ENCODE peak calls at places on chromosomes 4 and X, in eight cellular contexts. P is NT2/D1; L is thyroid gland; C is HTR-8/SVneo; Y is activated CD8-positive, alpha-beta memory T cell treated with anti-CD3 and anti-CD28 coated beads, Interleukin-2, amount 50 U/mL, for 48 hours; T is LHCN-M2; R is GM04504; Z is endodermal cell. X is an unnamed sample.

GRCh38 chr4:41432889-41433288 is 105.1 kb upstream of the LIMCH1 start:
- DNase-seq in P (peak; percentile 91), L (no peak), C (peak; percentile 44), Y (no peak), T (peak; percentile 77), R (peak; percentile 74), Z (peak; percentile 65), X (no peak)

GRCh38 chrX:136773649-136774048 is 7.1 kb downstream of the ARHGEF6 start:
- DNase-seq in P (no peak), L (no peak), C (no peak), Y (no peak), T (no peak), R (no peak), Z (no peak), X (no peak)

GRCh38 chrX:154349359-154349935 is 25.0 kb downstream of the FLNA start:
- DNase-seq in P (no peak), L (no peak), C (no peak), Y (no peak), T (no peak), R (no peak), Z (no peak), X (no peak)

GRCh38 chr4:105709081-105709450 is 482 bp downstream of the GSTCD start:
- DNase-seq in P (peak; percentile 2), L (no peak), C (peak; percentile 0), Y (no peak), T (peak; percentile 13), R (no peak), Z (no peak), X (no peak)

GRCh38 chr4:16579866-16580265 is 318.6 kb downstream of the LDB2 start:
- DNase-seq in P (no peak), L (no peak), C (no peak), Y (no peak), T (no peak), R (peak; percentile 37), Z (no peak), X (no peak)

GRCh38 chrX:102345916-102346315 is 93.9 kb downstream of the NXF2B start:
- DNase-seq in P (peak; percentile 30), L (peak; percentile 47), C (peak; percentile 0), Y (peak; percentile 86), T (peak; percentile 22), R (peak; percentile 6), Z (peak; percentile 92), X (peak; percentile 68)

GRCh38 chrX:95728446-95728845 is 956.2 kb upstream of the DIAPH2 start:
- DNase-seq in P (no peak), L (no peak), C (no peak), Y (no peak), T (no peak), R (no peak), Z (no peak), X (no peak)

GRCh38 chr4:22881416-22881815 is 188.7 kb downstream of the GBA3 start:
- DNase-seq in P (no peak), L (no peak), C (no peak), Y (no peak), T (no peak), R (no peak), Z (no peak), X (no peak)

GRCh38 chr4:139975830-139976272 is 178.1 kb downstream of the MAML3 start:
- DNase-seq in P (no peak), L (peak; percentile 31), C (no peak), Y (no peak), T (peak; percentile 20), R (no peak), Z (no peak), X (no peak)

GRCh38 chr4:23945521-23946017 is 55.7 kb upstream of the PPARGC1A start:
- DNase-seq in P (no peak), L (peak; percentile 81), C (peak; percentile 5), Y (no peak), T (peak; percentile 97), R (peak; percentile 59), Z (no peak), X (no peak)

GRCh38 chr4:127965803-127966175 is 583 bp downstream of the ABHD18 start:
- DNase-seq in P (no peak), L (peak; percentile 78), C (peak; percentile 51), Y (peak; percentile 83), T (peak; percentile 6), R (no peak), Z (peak; percentile 89), X (no peak)

GRCh38 chrX:36431819-36432218 is 512.3 kb downstream of the CFAP47 start:
- DNase-seq in P (no peak), L (no peak), C (peak; percentile 65), Y (no peak), T (peak; percentile 90), R (no peak), Z (no peak), X (no peak)

X was measured in type B pancreatic cell.